ENCODE peak calls at places on chromosomes 13 and 19, in six cellular contexts. B, I, M, N, L and S are unnamed samples.

GRCh38 chr19:38142176-38143035 is 81.6 kb downstream of the DPF1 start:
- DNase-seq in B (peak; percentile 74), I (peak; percentile 82), M (peak; percentile 76), N (peak; percentile 35), L (peak; percentile 67), S (peak; percentile 63)

GRCh38 chr19:18791315-18791678 is 192 bp upstream of the COMP start:
- DNase-seq in B (no peak), I (no peak), M (no peak), N (no peak), L (no peak), S (no peak)

GRCh38 chr13:33561627-33562026 is 256.3 kb upstream of the RFC3 start:
- DNase-seq in B (no peak), I (no peak), M (no peak), N (no peak), L (no peak), S (no peak)

GRCh38 chr13:113655358-113656014 is 2.5 kb downstream of the ATP4B start:
- DNase-seq in B (no peak), I (no peak), M (no peak), N (no peak), L (no peak), S (no peak)

GRCh38 chr13:98475521-98475920 is 101.4 kb downstream of the STK24 start:
- DNase-seq in B (no peak), I (no peak), M (no peak), N (no peak), L (no peak), S (peak; percentile 50)

GRCh38 chr13:30796833-30797601 is 61.7 kb downstream of the ALOX5AP start:
- DNase-seq in B (no peak), I (peak; percentile 52), M (peak; percentile 49), N (peak; percentile 49), L (no peak), S (no peak)

GRCh38 chr19:3029070-3029923 is at the start of gene TLE2:
- DNase-seq in B (peak; percentile 44), I (no peak), M (no peak), N (no peak), L (no peak), S (no peak)

GRCh38 chr19:38729653-38730469 is 14.4 kb downstream of the CAPN12 start:
- DNase-seq in B (peak; percentile 82), I (peak; percentile 90), M (peak; percentile 70), N (peak; percentile 78), L (peak; percentile 78), S (peak; percentile 84)

GRCh38 chr19:55683449-55684261 is 8.6 kb downstream of the EPN1 start:
- DNase-seq in B (peak; percentile 73), I (no peak), M (no peak), N (no peak), L (no peak), S (no peak)

GRCh38 chr19:17260842-17261325 is 3.7 kb downstream of the USHBP1 start:
- DNase-seq in B (peak; percentile 86), I (peak; percentile 94), M (peak; percentile 88), N (peak; percentile 94), L (peak; percentile 81), S (peak; percentile 88)

GRCh38 chr13:45768668-45769067 is 66.5 kb downstream of the CBY2 start:
- DNase-seq in B (no peak), I (no peak), M (peak; percentile 86), N (no peak), L (peak; percentile 7), S (no peak)

GRCh38 chr13:43359536-43359935 is 336.1 kb downstream of the DNAJC15 start:
- DNase-seq in B (no peak), I (no peak), M (no peak), N (no peak), L (no peak), S (no peak)

GRCh38 chr19:7808108-7808507 is 21.9 kb upstream of the EVI5L start:
- DNase-seq in B (no peak), I (no peak), M (no peak), N (no peak), L (no peak), S (no peak)
- TF ChIP-seq CTCF in B (no peak), I (no peak), M (no peak), N (no peak), L (no peak), S (no peak)

DNA sequence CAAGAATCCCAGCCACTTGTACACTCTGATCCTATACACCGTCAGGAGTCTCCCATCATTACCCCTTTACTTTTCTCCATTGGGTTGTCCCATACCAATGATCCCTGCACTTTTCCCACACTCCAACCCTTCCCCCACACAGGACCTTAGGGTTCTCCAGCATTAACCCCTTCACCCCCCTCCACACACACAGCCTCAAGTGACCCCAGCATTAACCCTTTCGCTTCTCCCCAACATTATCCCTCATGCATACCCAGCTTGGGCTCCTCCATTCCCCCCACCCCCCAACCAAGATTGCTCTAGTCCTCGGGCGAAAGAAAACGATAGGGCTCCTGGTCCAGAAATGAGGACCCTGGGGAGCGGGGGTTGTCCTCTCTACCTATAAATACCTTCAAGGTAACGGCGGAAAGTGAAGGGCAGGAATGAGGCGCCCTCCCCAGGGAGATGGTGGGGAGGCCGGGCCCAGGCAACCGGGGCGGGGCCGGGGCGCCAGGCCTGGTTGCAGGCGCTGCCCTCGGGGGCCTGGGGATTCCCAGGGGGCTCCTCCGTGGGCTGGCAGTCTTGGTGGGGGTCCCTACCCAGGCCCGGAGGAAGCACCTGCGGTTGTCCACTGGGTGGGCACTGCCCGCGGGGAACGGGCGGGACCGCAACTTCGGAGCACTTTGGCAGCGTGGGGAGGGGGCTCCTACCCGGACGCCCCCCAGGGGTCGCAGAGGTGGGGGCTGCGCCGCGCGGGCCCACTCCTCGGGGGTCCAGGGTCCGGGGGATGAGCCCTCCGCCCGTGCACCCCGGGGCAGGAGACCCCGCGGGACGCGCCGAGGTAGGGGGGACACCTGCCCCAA is 757 bp downstream of the WIZ start:
- DNase-seq in B (peak; percentile 37), I (no peak), M (no peak), N (peak; percentile 40), L (peak; percentile 41), S (no peak)
- TF ChIP-seq CTCF in B (no peak), I (no peak), M (no peak), N (no peak), L (no peak), S (no peak)

GRCh38 chr19:15923702-15924101 is 10.6 kb downstream of the CYP4F11 start:
- DNase-seq in B (no peak), I (no peak), M (no peak), N (no peak), L (no peak), S (no peak)

GRCh38 chr19:15922021-15922420 is 12.3 kb downstream of the CYP4F11 start:
- DNase-seq in B (no peak), I (no peak), M (no peak), N (no peak), L (no peak), S (no peak)

GRCh38 chr19:15928321-15928720 is 6.0 kb downstream of the CYP4F11 start:
- DNase-seq in B (no peak), I (no peak), M (no peak), N (no peak), L (no peak), S (no peak)

GRCh38 chr19:15926484-15926883 is 7.8 kb downstream of the CYP4F11 start:
- DNase-seq in B (no peak), I (no peak), M (no peak), N (no peak), L (no peak), S (no peak)
- TF ChIP-seq CTCF in B (no peak), I (no peak), M (no peak), N (no peak), L (no peak), S (no peak)

GRCh38 chr13:21033866-21034601 is 27.4 kb downstream of the LATS2 start:
- DNase-seq in B (no peak), I (no peak), M (no peak), N (no peak), L (peak; percentile 47), S (no peak)

GRCh38 chr13:21037656-21038055 is 23.7 kb downstream of the LATS2 start:
- DNase-seq in B (no peak), I (no peak), M (no peak), N (no peak), L (no peak), S (no peak)

GRCh38 chr13:21033224-21033855 is 28.0 kb downstream of the LATS2 start:
- DNase-seq in B (no peak), I (no peak), M (no peak), N (no peak), L (peak; percentile 63), S (no peak)

GRCh38 chr13:21032656-21033055 is 28.7 kb downstream of the LATS2 start:
- DNase-seq in B (no peak), I (no peak), M (no peak), N (no peak), L (no peak), S (no peak)

GRCh38 chr13:21034602-21035190 is 26.7 kb downstream of the LATS2 start:
- DNase-seq in B (no peak), I (no peak), M (no peak), N (no peak), L (no peak), S (no peak)
- TF ChIP-seq CTCF in B (no peak), I (no peak), M (peak; percentile 17), N (no peak), L (no peak), S (peak; percentile 14)

DNA sequence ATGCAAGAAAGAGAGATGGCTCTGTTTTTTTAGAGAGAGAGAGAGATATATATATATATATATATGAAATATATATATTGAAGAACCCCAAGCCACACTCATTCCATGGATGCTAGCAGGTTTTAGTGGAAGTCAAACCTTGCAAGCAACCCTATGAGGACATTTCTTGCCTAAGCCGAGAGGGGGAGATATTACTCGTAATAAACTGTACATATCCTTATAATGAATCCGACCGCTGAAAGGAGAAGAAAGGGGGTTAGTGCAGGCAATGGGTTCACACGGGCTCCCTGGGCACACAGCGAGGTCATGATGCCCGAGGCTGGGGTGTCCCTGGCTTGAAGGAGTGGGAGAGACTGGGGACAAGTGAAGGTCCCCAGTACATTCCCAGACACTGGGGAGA is 78.3 kb downstream of the IER2 start:
- DNase-seq in B (no peak), I (no peak), M (peak; percentile 54), N (no peak), L (no peak), S (no peak)
- TF ChIP-seq CTCF in B (no peak), I (no peak), M (peak; percentile 43), N (peak; percentile 5), L (no peak), S (no peak)

GRCh38 chr19:9161427-9161826 is 17.4 kb upstream of the OR7D2 start:
- DNase-seq in B (no peak), I (no peak), M (no peak), N (no peak), L (no peak), S (no peak)
- TF ChIP-seq CTCF in B (no peak), I (no peak), M (no peak), N (no peak), L (no peak), S (no peak)